ENCODE peak calls at places on chromosomes 6 and 20, in four cellular contexts. One of them, this sample, is unnamed.

GRCh38 chr6:21538186-21538798 is 55.3 kb upstream of the SOX4 start:
- DNase-seq in HFF-Myc: no peak
- DNase-seq in AG10803: peak; percentile 18
- DNase-seq in upper lobe of left lung: no peak
- DNase-seq in this sample: no peak

GRCh38 chr6:69179681-69180080 is 544.6 kb downstream of the ADGRB3 start:
- DNase-seq in AG10803: no peak
- DNase-seq in HFF-Myc: no peak
- DNase-seq in upper lobe of left lung: no peak
- DNase-seq in this sample: no peak

GRCh38 chr6:85602100-85602499 is 8.4 kb upstream of the SNX14 start:
- DNase-seq in HFF-Myc: no peak
- DNase-seq in AG10803: no peak
- DNase-seq in upper lobe of left lung: no peak
- DNase-seq in this sample: no peak

GRCh38 chr6:30876039-30876730 is 8.1 kb upstream of the DDR1 start:
- DNase-seq in AG10803: peak; percentile 43
- DNase-seq in upper lobe of left lung: no peak
- DNase-seq in HFF-Myc: no peak
- DNase-seq in this sample: peak; percentile 80

GRCh38 chr6:156189195-156189594 is 588.0 kb upstream of the ARID1B start:
- DNase-seq in upper lobe of left lung: no peak
- DNase-seq in HFF-Myc: no peak
- DNase-seq in AG10803: no peak
- DNase-seq in this sample: no peak

GRCh38 chr6:4703367-4703766 is 72.8 kb upstream of the CDYL start:
- DNase-seq in HFF-Myc: no peak
- DNase-seq in upper lobe of left lung: no peak
- DNase-seq in AG10803: peak; percentile 9
- DNase-seq in this sample: no peak

GRCh38 chr20:62987114-62987513 is 19.6 kb downstream of the BHLHE23 start:
- DNase-seq in upper lobe of left lung: no peak
- DNase-seq in AG10803: no peak
- DNase-seq in HFF-Myc: no peak
- DNase-seq in this sample: no peak

GRCh38 chr6:167678102-167679101 is 148.3 kb upstream of the AFDN start:
- DNase-seq in HFF-Myc: no peak
- DNase-seq in AG10803: no peak
- DNase-seq in upper lobe of left lung: no peak
- DNase-seq in this sample: no peak

GRCh38 chr6:128648022-128648598 is 127.7 kb upstream of the PTPRK start:
- DNase-seq in upper lobe of left lung: no peak
- DNase-seq in HFF-Myc: no peak
- DNase-seq in AG10803: no peak
- DNase-seq in this sample: no peak

GRCh38 chr6:45423111-45423900 is 45.6 kb upstream of the SUPT3H start:
- DNase-seq in upper lobe of left lung: peak; percentile 41
- DNase-seq in HFF-Myc: no peak
- DNase-seq in AG10803: peak; percentile 33
- DNase-seq in this sample: no peak

GRCh38 chr6:106225581-106225980 is 100.0 kb downstream of the ATG5 start:
- DNase-seq in AG10803: no peak
- DNase-seq in upper lobe of left lung: no peak
- DNase-seq in HFF-Myc: no peak
- DNase-seq in this sample: no peak

GRCh38 chr20:60454491-60454890 is 496.3 kb downstream of the CDH26 start:
- DNase-seq in HFF-Myc: no peak
- DNase-seq in AG10803: no peak
- DNase-seq in upper lobe of left lung: no peak
- DNase-seq in this sample: no peak

GRCh38 chr6:110581682-110582081 is 105.3 kb upstream of the SLC22A16 start:
- DNase-seq in HFF-Myc: no peak
- DNase-seq in upper lobe of left lung: no peak
- DNase-seq in AG10803: no peak
- DNase-seq in this sample: no peak

GRCh38 chr20:63953764-63954429 is 2.3 kb downstream of the UCKL1 start:
- DNase-seq in HFF-Myc: no peak
- DNase-seq in upper lobe of left lung: no peak
- DNase-seq in AG10803: no peak
- DNase-seq in this sample: no peak

GRCh38 chr6:161437851-161438250 is 164.0 kb upstream of the AGPAT4 start:
- DNase-seq in upper lobe of left lung: no peak
- DNase-seq in AG10803: no peak
- DNase-seq in HFF-Myc: no peak
- DNase-seq in this sample: no peak

GRCh38 chr20:62311832-62312661 is 9.2 kb downstream of the ADRM1 start:
- DNase-seq in HFF-Myc: no peak
- DNase-seq in upper lobe of left lung: no peak
- DNase-seq in AG10803: no peak
- DNase-seq in this sample: no peak

GRCh38 chr20:51637241-51637640 is 94.7 kb upstream of the NFATC2 start:
- DNase-seq in HFF-Myc: no peak
- DNase-seq in AG10803: no peak
- DNase-seq in upper lobe of left lung: no peak
- DNase-seq in this sample: no peak

GRCh38 chr6:149723771-149724417 is 6.0 kb upstream of the LATS1 start:
- DNase-seq in HFF-Myc: peak; percentile 61
- DNase-seq in AG10803: peak; percentile 87
- DNase-seq in upper lobe of left lung: peak; percentile 51
- DNase-seq in this sample: peak; percentile 37

GRCh38 chr20:62797671-62798532 is 1.6 kb downstream of the MRGBP start:
- DNase-seq in AG10803: no peak
- DNase-seq in upper lobe of left lung: no peak
- DNase-seq in HFF-Myc: no peak
- DNase-seq in this sample: no peak

GRCh38 chr6:126188271-126188909 is 151.5 kb upstream of the CENPW start:
- DNase-seq in AG10803: peak; percentile 25
- DNase-seq in HFF-Myc: no peak
- DNase-seq in upper lobe of left lung: no peak
- DNase-seq in this sample: peak; percentile 60

GRCh38 chr6:114080891-114081510 is 110.1 kb upstream of the HDAC2 start:
- DNase-seq in AG10803: peak; percentile 41
- DNase-seq in HFF-Myc: no peak
- DNase-seq in upper lobe of left lung: no peak
- DNase-seq in this sample: no peak

GRCh38 chr6:54335871-54336270 is 27.6 kb downstream of the TINAG start:
- DNase-seq in HFF-Myc: peak; percentile 91
- DNase-seq in upper lobe of left lung: no peak
- DNase-seq in AG10803: peak; percentile 97
- DNase-seq in this sample: peak; percentile 93

GRCh38 chr6:146860583-146860982 is 261.8 kb downstream of the ADGB start:
- DNase-seq in upper lobe of left lung: no peak
- DNase-seq in AG10803: peak; percentile 48
- DNase-seq in HFF-Myc: no peak
- DNase-seq in this sample: no peak

GRCh38 chr6:51350308-51350904 is 531.7 kb downstream of the TFAP2B start:
- DNase-seq in AG10803: peak; percentile 13
- DNase-seq in HFF-Myc: no peak
- DNase-seq in upper lobe of left lung: no peak
- DNase-seq in this sample: peak; percentile 3

GRCh38 chr6:53734473-53735299 is 60.1 kb upstream of the LRRC1 start:
- DNase-seq in AG10803: peak; percentile 79
- DNase-seq in upper lobe of left lung: peak; percentile 62
- DNase-seq in HFF-Myc: peak; percentile 75
- DNase-seq in this sample: peak; percentile 71

GRCh38 chr20:48921883-48922867 is 664 bp downstream of the ARFGEF2 start:
- DNase-seq in AG10803: peak; percentile 52
- DNase-seq in upper lobe of left lung: peak; percentile 56
- DNase-seq in HFF-Myc: no peak
- DNase-seq in this sample: no peak

GRCh38 chr6:87941556-87942358 is 105.9 kb upstream of the SPACA1 start:
- DNase-seq in upper lobe of left lung: no peak
- DNase-seq in HFF-Myc: no peak
- DNase-seq in AG10803: no peak
- DNase-seq in this sample: no peak

GRCh38 chr6:3648724-3649123 is 102.8 kb downstream of the PXDC1 start:
- DNase-seq in AG10803: no peak
- DNase-seq in upper lobe of left lung: no peak
- DNase-seq in HFF-Myc: no peak
- DNase-seq in this sample: no peak

GRCh38 chr6:16276991-16277981 is 38.9 kb downstream of the GMPR start:
- DNase-seq in AG10803: peak; percentile 86
- DNase-seq in HFF-Myc: peak; percentile 61
- DNase-seq in upper lobe of left lung: peak; percentile 66
- DNase-seq in this sample: peak; percentile 70

GRCh38 chr6:44115866-44116265 is 11.4 kb downstream of the MRPL14 start:
- DNase-seq in HFF-Myc: no peak
- DNase-seq in upper lobe of left lung: no peak
- DNase-seq in AG10803: peak; percentile 36
- DNase-seq in this sample: peak; percentile 53

GRCh38 chr6:44111434-44112417 is 15.5 kb downstream of the MRPL14 start:
- DNase-seq in AG10803: no peak
- DNase-seq in upper lobe of left lung: no peak
- DNase-seq in HFF-Myc: no peak
- DNase-seq in this sample: no peak

GRCh38 chr6:44110966-44111365 is 16.3 kb downstream of the MRPL14 start:
- DNase-seq in upper lobe of left lung: no peak
- DNase-seq in HFF-Myc: no peak
- DNase-seq in AG10803: no peak
- DNase-seq in this sample: no peak

GRCh38 chr6:44110005-44110681 is 17.1 kb downstream of the MRPL14 start:
- DNase-seq in HFF-Myc: no peak
- DNase-seq in AG10803: no peak
- DNase-seq in upper lobe of left lung: no peak
- DNase-seq in this sample: no peak

GRCh38 chr6:44113396-44113795 is 13.9 kb downstream of the MRPL14 start:
- DNase-seq in HFF-Myc: no peak
- DNase-seq in AG10803: no peak
- DNase-seq in upper lobe of left lung: no peak
- DNase-seq in this sample: no peak
- TF ChIP-seq CTCF in HFF-Myc: peak; percentile 17
- TF ChIP-seq CTCF in AG10803: peak; percentile 17
- TF ChIP-seq CTCF in upper lobe of left lung: no peak
- TF ChIP-seq CTCF in this sample: peak; percentile 32

GRCh38 chr6:108564178-108564577 is 3.5 kb downstream of the FOXO3 start:
- DNase-seq in AG10803: peak; percentile 98
- DNase-seq in upper lobe of left lung: no peak
- DNase-seq in HFF-Myc: no peak
- DNase-seq in this sample: peak; percentile 93
- H3K4me3 ChIP-seq in AG10803: no peak overlapping the region
- H3K4me3 ChIP-seq in upper lobe of left lung: peak overlapping the region; percentile 92
- H3K4me3 ChIP-seq in HFF-Myc: peak overlapping the region; percentile 85
- H3K4me3 ChIP-seq in this sample: peak overlapping the region; percentile 93

DNA sequence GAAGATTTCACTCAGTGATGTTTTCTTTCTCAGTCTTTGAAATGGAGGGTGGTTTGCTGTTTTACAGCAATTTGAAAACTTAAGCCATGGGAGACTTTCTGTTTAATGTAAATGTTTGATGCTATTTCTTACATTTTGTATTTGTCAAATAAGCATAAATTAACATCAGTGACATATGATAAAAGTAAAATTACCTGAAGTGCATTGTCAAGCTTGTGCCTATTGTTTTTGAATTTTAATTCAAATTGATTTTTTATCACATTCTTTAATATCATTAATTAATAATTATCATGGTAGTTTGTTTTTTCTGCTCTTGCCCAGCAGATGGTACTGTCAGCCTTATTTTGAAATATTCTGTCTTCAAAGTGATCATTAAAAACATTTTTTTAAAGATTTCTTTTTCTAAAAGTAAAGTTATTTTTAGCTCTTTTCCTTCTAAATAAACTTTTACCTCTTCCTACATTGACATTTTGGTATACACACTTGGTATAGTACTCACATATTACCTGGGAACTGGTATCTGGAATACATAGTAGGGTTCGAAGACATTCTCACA is 29.1 kb downstream of the L3MBTL3 start:
- DNase-seq in upper lobe of left lung: no peak
- DNase-seq in HFF-Myc: no peak
- DNase-seq in AG10803: no peak
- DNase-seq in this sample: no peak
- TF ChIP-seq CTCF in upper lobe of left lung: no peak
- TF ChIP-seq CTCF in HFF-Myc: no peak
- TF ChIP-seq CTCF in AG10803: peak; percentile 27
- TF ChIP-seq CTCF in this sample: no peak

DNA sequence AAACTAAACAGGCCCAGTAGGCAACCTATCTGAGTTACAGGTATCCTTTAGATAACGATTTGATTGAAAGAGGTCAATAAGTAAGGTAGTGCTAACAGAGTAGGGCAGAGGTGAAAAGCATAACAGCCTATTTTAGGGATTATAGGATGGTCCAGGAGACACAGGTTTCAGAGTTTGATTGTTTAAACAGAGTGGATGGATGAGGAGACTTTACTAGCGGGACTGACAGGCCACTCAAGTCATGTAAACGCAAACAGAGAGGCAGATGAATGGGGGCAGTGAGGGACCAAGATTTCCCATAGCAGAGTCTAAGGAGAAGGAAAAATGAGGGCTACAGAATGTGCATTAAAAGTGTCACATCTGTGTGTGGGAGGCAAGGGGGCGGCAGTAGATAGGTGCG is 4.8 kb downstream of the NEDD9 start:
- DNase-seq in HFF-Myc: no peak
- DNase-seq in AG10803: no peak
- DNase-seq in upper lobe of left lung: no peak
- DNase-seq in this sample: no peak
- H3K4me3 ChIP-seq in HFF-Myc: no peak overlapping the region
- H3K4me3 ChIP-seq in AG10803: no peak overlapping the region
- H3K4me3 ChIP-seq in upper lobe of left lung: peak overlapping the region; percentile 72
- H3K4me3 ChIP-seq in this sample: no peak overlapping the region

This sample was measured in astrocyte of the cerebellum.